ENCODE peak calls at places on chromosomes 5 and 9, in ten cellular contexts. One of them, this sample, is unnamed.

GRCh38 chr5:58455066-58455465 is 4.8 kb downstream of the PLK2 start:
- DNase-seq in central memory CD8-positive, alpha-beta T cell: no peak
- DNase-seq in CD4-positive, alpha-beta T cell: no peak
- DNase-seq in RKO: no peak
- DNase-seq in anterior cingulate cortex: no peak
- DNase-seq in activated T-helper 1 cell treated with Interleukin-2 at 50 U/mL for 16 hours: no peak
- DNase-seq in foreskin fibroblast: peak
- DNase-seq in Caki2: peak
- DNase-seq in GM19239: no peak
- DNase-seq in KBM-7: no peak
- DNase-seq in this sample: no peak

GRCh38 chr5:43839218-43839617 is 236.2 kb downstream of the NNT start:
- DNase-seq in central memory CD8-positive, alpha-beta T cell: no peak
- DNase-seq in CD4-positive, alpha-beta T cell: no peak
- DNase-seq in RKO: no peak
- DNase-seq in anterior cingulate cortex: no peak
- DNase-seq in activated T-helper 1 cell treated with Interleukin-2 at 50 U/mL for 16 hours: no peak
- DNase-seq in foreskin fibroblast: peak
- DNase-seq in Caki2: peak
- DNase-seq in GM19239: no peak
- DNase-seq in KBM-7: no peak
- DNase-seq in this sample: no peak

GRCh38 chr5:147822686-147823491 is 8.6 kb downstream of the SPINK1 start:
- DNase-seq in central memory CD8-positive, alpha-beta T cell: peak
- DNase-seq in CD4-positive, alpha-beta T cell: no peak
- DNase-seq in RKO: peak
- DNase-seq in anterior cingulate cortex: peak
- DNase-seq in activated T-helper 1 cell treated with Interleukin-2 at 50 U/mL for 16 hours: no peak
- DNase-seq in foreskin fibroblast: peak
- DNase-seq in Caki2: peak
- DNase-seq in GM19239: no peak
- DNase-seq in KBM-7: peak
- DNase-seq in this sample: peak

GRCh38 chr9:100583019-100583802 is 5.3 kb downstream of the CAVIN4 start:
- DNase-seq in central memory CD8-positive, alpha-beta T cell: no peak
- DNase-seq in CD4-positive, alpha-beta T cell: no peak
- DNase-seq in RKO: no peak
- DNase-seq in anterior cingulate cortex: no peak
- DNase-seq in activated T-helper 1 cell treated with Interleukin-2 at 50 U/mL for 16 hours: no peak
- DNase-seq in foreskin fibroblast: no peak
- DNase-seq in Caki2: no peak
- DNase-seq in GM19239: no peak
- DNase-seq in KBM-7: no peak
- DNase-seq in this sample: no peak

GRCh38 chr9:121278535-121279169 is 10.7 kb downstream of the GSN start:
- DNase-seq in central memory CD8-positive, alpha-beta T cell: no peak
- DNase-seq in CD4-positive, alpha-beta T cell: peak
- DNase-seq in RKO: peak
- DNase-seq in anterior cingulate cortex: no peak
- DNase-seq in activated T-helper 1 cell treated with Interleukin-2 at 50 U/mL for 16 hours: no peak
- DNase-seq in foreskin fibroblast: peak
- DNase-seq in Caki2: peak
- DNase-seq in GM19239: no peak
- DNase-seq in KBM-7: peak
- DNase-seq in this sample: no peak

GRCh38 chr5:154858972-154859950 is 834 bp downstream of the CNOT8 start:
- DNase-seq in central memory CD8-positive, alpha-beta T cell: no peak
- DNase-seq in CD4-positive, alpha-beta T cell: no peak
- DNase-seq in RKO: peak
- DNase-seq in anterior cingulate cortex: no peak
- DNase-seq in activated T-helper 1 cell treated with Interleukin-2 at 50 U/mL for 16 hours: no peak
- DNase-seq in foreskin fibroblast: no peak
- DNase-seq in Caki2: peak
- DNase-seq in GM19239: no peak
- DNase-seq in KBM-7: peak
- DNase-seq in this sample: no peak

GRCh38 chr9:89353989-89354388 is 35.7 kb downstream of the SECISBP2 start:
- DNase-seq in central memory CD8-positive, alpha-beta T cell: no peak
- DNase-seq in CD4-positive, alpha-beta T cell: no peak
- DNase-seq in RKO: peak
- DNase-seq in anterior cingulate cortex: no peak
- DNase-seq in activated T-helper 1 cell treated with Interleukin-2 at 50 U/mL for 16 hours: no peak
- DNase-seq in foreskin fibroblast: no peak
- DNase-seq in Caki2: no peak
- DNase-seq in GM19239: no peak
- DNase-seq in KBM-7: no peak
- DNase-seq in this sample: no peak

GRCh38 chr9:121609845-121610637 is 41.4 kb upstream of the DAB2IP start:
- DNase-seq in central memory CD8-positive, alpha-beta T cell: no peak
- DNase-seq in CD4-positive, alpha-beta T cell: no peak
- DNase-seq in RKO: peak
- DNase-seq in anterior cingulate cortex: no peak
- DNase-seq in activated T-helper 1 cell treated with Interleukin-2 at 50 U/mL for 16 hours: no peak
- DNase-seq in foreskin fibroblast: no peak
- DNase-seq in Caki2: peak
- DNase-seq in GM19239: no peak
- DNase-seq in KBM-7: no peak
- DNase-seq in this sample: no peak

GRCh38 chr9:93204470-93205043 is 20.6 kb downstream of the WNK2 start:
- DNase-seq in central memory CD8-positive, alpha-beta T cell: no peak
- DNase-seq in CD4-positive, alpha-beta T cell: no peak
- DNase-seq in RKO: no peak
- DNase-seq in anterior cingulate cortex: no peak
- DNase-seq in activated T-helper 1 cell treated with Interleukin-2 at 50 U/mL for 16 hours: no peak
- DNase-seq in foreskin fibroblast: no peak
- DNase-seq in Caki2: no peak
- DNase-seq in GM19239: no peak
- DNase-seq in KBM-7: no peak
- DNase-seq in this sample: no peak

GRCh38 chr5:34053133-34053532 is 10.1 kb upstream of the C1QTNF3 start:
- DNase-seq in central memory CD8-positive, alpha-beta T cell: no peak
- DNase-seq in CD4-positive, alpha-beta T cell: no peak
- DNase-seq in RKO: no peak
- DNase-seq in anterior cingulate cortex: no peak
- DNase-seq in activated T-helper 1 cell treated with Interleukin-2 at 50 U/mL for 16 hours: no peak
- DNase-seq in foreskin fibroblast: peak
- DNase-seq in Caki2: no peak
- DNase-seq in GM19239: no peak
- DNase-seq in KBM-7: no peak
- DNase-seq in this sample: no peak

GRCh38 chr9:5566054-5566618 is 55.8 kb downstream of the PDCD1LG2 start:
- DNase-seq in central memory CD8-positive, alpha-beta T cell: no peak
- DNase-seq in CD4-positive, alpha-beta T cell: no peak
- DNase-seq in RKO: no peak
- DNase-seq in anterior cingulate cortex: no peak
- DNase-seq in activated T-helper 1 cell treated with Interleukin-2 at 50 U/mL for 16 hours: no peak
- DNase-seq in foreskin fibroblast: no peak
- DNase-seq in Caki2: peak
- DNase-seq in GM19239: no peak
- DNase-seq in KBM-7: no peak
- DNase-seq in this sample: no peak

GRCh38 chr5:31916327-31916726 is 257.8 kb downstream of the GOLPH3 start:
- DNase-seq in central memory CD8-positive, alpha-beta T cell: no peak
- DNase-seq in CD4-positive, alpha-beta T cell: no peak
- DNase-seq in RKO: no peak
- DNase-seq in anterior cingulate cortex: no peak
- DNase-seq in activated T-helper 1 cell treated with Interleukin-2 at 50 U/mL for 16 hours: no peak
- DNase-seq in foreskin fibroblast: no peak
- DNase-seq in Caki2: no peak
- DNase-seq in GM19239: no peak
- DNase-seq in KBM-7: no peak
- DNase-seq in this sample: no peak

GRCh38 chr5:26553079-26553478 is 485.3 kb downstream of the CDH9 start:
- DNase-seq in central memory CD8-positive, alpha-beta T cell: no peak
- DNase-seq in CD4-positive, alpha-beta T cell: no peak
- DNase-seq in RKO: peak
- DNase-seq in anterior cingulate cortex: no peak
- DNase-seq in activated T-helper 1 cell treated with Interleukin-2 at 50 U/mL for 16 hours: no peak
- DNase-seq in foreskin fibroblast: no peak
- DNase-seq in Caki2: peak
- DNase-seq in GM19239: no peak
- DNase-seq in KBM-7: no peak
- DNase-seq in this sample: no peak

GRCh38 chr5:176530983-176531901 is 6.0 kb downstream of the RNF44 start:
- DNase-seq in central memory CD8-positive, alpha-beta T cell: no peak
- DNase-seq in CD4-positive, alpha-beta T cell: no peak
- DNase-seq in RKO: peak
- DNase-seq in anterior cingulate cortex: peak
- DNase-seq in activated T-helper 1 cell treated with Interleukin-2 at 50 U/mL for 16 hours: no peak
- DNase-seq in foreskin fibroblast: peak
- DNase-seq in Caki2: peak
- DNase-seq in GM19239: no peak
- DNase-seq in KBM-7: peak
- DNase-seq in this sample: no peak

GRCh38 chr5:157269165-157269671 is 3.3 kb downstream of the CYFIP2 start:
- DNase-seq in central memory CD8-positive, alpha-beta T cell: no peak
- DNase-seq in CD4-positive, alpha-beta T cell: peak
- DNase-seq in RKO: no peak
- DNase-seq in anterior cingulate cortex: no peak
- DNase-seq in activated T-helper 1 cell treated with Interleukin-2 at 50 U/mL for 16 hours: no peak
- DNase-seq in foreskin fibroblast: no peak
- DNase-seq in Caki2: no peak
- DNase-seq in GM19239: no peak
- DNase-seq in KBM-7: peak
- DNase-seq in this sample: no peak

GRCh38 chr5:67190856-67191255 is 5.7 kb downstream of the CD180 start:
- DNase-seq in central memory CD8-positive, alpha-beta T cell: no peak
- DNase-seq in CD4-positive, alpha-beta T cell: no peak
- DNase-seq in RKO: no peak
- DNase-seq in anterior cingulate cortex: no peak
- DNase-seq in activated T-helper 1 cell treated with Interleukin-2 at 50 U/mL for 16 hours: no peak
- DNase-seq in foreskin fibroblast: no peak
- DNase-seq in Caki2: no peak
- DNase-seq in GM19239: no peak
- DNase-seq in KBM-7: no peak
- DNase-seq in this sample: no peak

This sample was measured in activated gamma-delta T cell treated with Interleukin-2 at 50 U/mL for 16 hours.